ENCODE peak calls at places on chromosome 2, in seven cellular contexts. E, M, O, K, R, Q and Y are unnamed samples.

GRCh38 chr2:202036601-202037037 is 3.0 kb downstream of the FZD7 start:
- DNase-seq in O (no peak), Q (no peak), M (peak; percentile 46), R (peak; percentile 77), E (no peak), K (no peak), Y (no peak)

GRCh38 chr2:25844089-25844488 is 34.2 kb downstream of the ASXL2 start:
- DNase-seq in M (peak; percentile 72), Q (no peak), O (no peak), K (peak; percentile 56), R (peak; percentile 53), E (no peak), Y (no peak)

GRCh38 chr2:233082934-233083755 is 23.0 kb downstream of the INPP5D start:
- DNase-seq in O (peak; percentile 48), E (no peak), Q (no peak), K (no peak), R (no peak), M (no peak), Y (no peak)

GRCh38 chr2:157262248-157262647 is 4.7 kb downstream of the GALNT5 start:
- DNase-seq in M (no peak), O (no peak), Q (no peak), R (no peak), E (no peak), K (no peak), Y (no peak)

GRCh38 chr2:145413261-145413660 is 893.3 kb upstream of the ZEB2 start:
- DNase-seq in O (peak; percentile 9), Q (no peak), K (no peak), M (no peak), E (no peak), R (no peak), Y (no peak)

GRCh38 chr2:238864207-238865014 is 16.5 kb downstream of the TWIST2 start:
- DNase-seq in O (no peak), E (peak; percentile 85), R (peak; percentile 98), Q (peak; percentile 36), M (peak; percentile 99), K (peak; percentile 98), Y (peak; percentile 97)

GRCh38 chr2:225597911-225598310 is 198.4 kb downstream of the NYAP2 start:
- DNase-seq in R (peak; percentile 31), M (no peak), Q (no peak), O (no peak), K (peak; percentile 18), E (no peak), Y (no peak)

GRCh38 chr2:164903214-164903613 is 52.1 kb downstream of the SLC38A11 start:
- DNase-seq in O (no peak), E (no peak), R (peak; percentile 85), M (peak; percentile 77), K (peak; percentile 59), Q (no peak), Y (no peak)

GRCh38 chr2:160581448-160581847 is 87.8 kb upstream of the RBMS1 start:
- DNase-seq in E (no peak), O (no peak), Q (no peak), M (no peak), R (no peak), K (no peak), Y (no peak)

GRCh38 chr2:160582481-160583161 is 89.0 kb upstream of the RBMS1 start:
- DNase-seq in M (peak; percentile 60), K (peak; percentile 80), Q (peak; percentile 10), E (peak; percentile 19), O (no peak), R (peak; percentile 83), Y (peak; percentile 21)

GRCh38 chr2:160583162-160583522 is 89.5 kb upstream of the RBMS1 start:
- DNase-seq in O (no peak), R (peak; percentile 74), E (no peak), M (peak; percentile 53), Q (no peak), K (peak; percentile 48), Y (no peak)

GRCh38 chr2:160583823-160584537 is 90.4 kb upstream of the RBMS1 start:
- DNase-seq in K (no peak), R (no peak), Q (no peak), E (no peak), O (no peak), M (no peak), Y (no peak)

DNA sequence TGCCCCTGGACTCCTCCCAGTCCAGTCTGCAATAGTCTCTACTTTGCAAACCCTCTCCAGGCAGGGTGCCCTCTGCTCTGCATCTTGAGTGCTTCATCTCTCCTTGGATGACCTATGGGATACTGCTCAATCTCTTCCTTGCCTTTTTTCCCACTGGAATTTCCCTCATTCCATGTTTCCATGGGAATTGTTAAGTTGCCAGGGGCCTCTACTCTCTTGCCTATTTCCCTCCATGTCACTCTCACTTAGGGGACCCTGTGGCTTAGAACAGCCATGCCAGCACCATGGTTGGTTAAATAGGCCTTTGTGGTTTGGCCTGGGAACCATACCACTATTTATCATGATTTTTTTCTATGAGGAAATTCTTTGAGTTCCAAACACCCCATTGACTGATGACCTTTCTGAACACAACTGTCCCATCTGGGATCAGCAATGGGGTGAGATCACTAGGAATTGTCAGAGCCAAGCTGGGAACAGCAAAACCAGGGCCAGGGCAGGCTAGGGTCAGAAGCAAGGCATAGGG is 91.4 kb upstream of the RBMS1 start:
- DNase-seq in K (no peak), O (no peak), M (peak; percentile 50), E (no peak), R (no peak), Q (no peak), Y (no peak)
- H3K4me3 ChIP-seq in K (no peak overlapping the region), O (no peak overlapping the region), M (no peak overlapping the region), E (no peak overlapping the region), R (no peak overlapping the region), Q (no peak overlapping the region), Y (no peak overlapping the region)

GRCh38 chr2:39530423-39530866 is 93.4 kb upstream of the MAP4K3 start:
- DNase-seq in K (peak; percentile 95), Q (no peak), O (peak; percentile 13), R (peak; percentile 67), E (no peak), M (peak; percentile 65), Y (no peak)
- TF ChIP-seq CTCF in K (no peak), Q (no peak), O (peak; percentile 53), R (no peak), E (no peak), M (no peak), Y (no peak)

DNA sequence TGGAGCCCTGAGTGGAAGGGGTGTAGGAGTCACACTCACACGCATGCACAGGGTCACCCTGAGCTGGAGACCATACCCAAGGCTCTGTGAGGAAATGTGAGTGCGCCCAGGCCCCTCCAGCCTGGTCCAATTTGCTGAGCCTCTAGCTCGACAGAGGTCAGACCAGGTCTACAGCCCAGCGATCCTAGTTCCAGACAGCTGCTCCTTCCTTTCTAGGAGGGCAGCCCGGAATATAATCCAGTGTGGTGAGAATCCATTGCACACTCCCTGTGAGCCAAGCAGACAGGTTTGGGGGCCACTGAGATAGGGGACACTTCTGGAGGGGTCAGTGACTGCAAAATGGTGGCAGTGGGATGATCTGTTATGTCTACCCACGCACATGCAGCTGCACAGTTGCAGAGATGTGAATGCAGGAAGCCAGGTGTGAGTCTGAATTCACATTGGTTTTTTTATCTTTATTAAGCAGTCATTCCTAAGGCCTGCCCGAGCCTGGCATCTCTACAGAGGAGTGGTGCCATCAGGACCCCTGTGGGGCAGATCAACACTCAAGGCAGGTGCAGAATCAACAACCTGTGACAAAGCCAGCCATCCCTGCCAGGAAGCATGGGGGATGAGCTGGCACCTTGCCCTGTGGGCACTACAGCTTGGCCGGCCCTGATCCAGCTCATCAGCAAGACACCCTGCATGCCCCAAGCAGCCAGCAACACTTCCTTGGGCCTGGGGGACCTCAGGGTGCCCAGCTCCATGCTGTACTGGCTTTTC is at the start of gene GPR148:
- DNase-seq in O (no peak), E (peak; percentile 36), M (no peak), K (no peak), Q (peak; percentile 67), R (no peak), Y (no peak)
- H3K4me3 ChIP-seq in O (peak within 1 kb of the TSS; percentile 62), E (no peak within 1 kb of the TSS), M (no peak within 1 kb of the TSS), K (no peak within 1 kb of the TSS), Q (peak within 1 kb of the TSS; percentile 35), R (no peak within 1 kb of the TSS), Y (peak within 1 kb of the TSS; percentile 46)

DNA sequence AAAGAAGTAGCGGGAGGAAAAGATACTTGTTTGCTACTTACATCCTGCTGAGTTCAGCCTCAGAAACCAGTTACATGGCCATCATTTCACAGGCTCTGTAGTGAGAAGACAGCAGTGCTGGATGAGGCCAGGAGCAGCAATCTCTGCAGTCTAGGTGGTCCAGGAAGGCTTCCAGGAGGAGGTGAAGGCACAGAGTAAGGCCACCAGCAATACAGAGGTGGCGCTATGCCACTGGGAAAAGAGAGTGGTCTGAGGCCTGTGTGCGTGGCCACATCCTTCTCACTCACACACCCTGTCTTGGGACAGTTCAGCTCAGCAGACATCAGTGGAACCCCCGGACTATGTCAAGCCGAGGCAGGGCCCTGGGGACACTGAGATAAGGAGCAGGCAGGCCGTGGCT is 162.7 kb downstream of the KLHL29 start:
- DNase-seq in R (no peak), E (no peak), O (no peak), M (no peak), K (no peak), Q (no peak), Y (no peak)
- TF ChIP-seq CTCF in R (peak; percentile 4), E (no peak), O (no peak), M (no peak), K (no peak), Q (no peak), Y (no peak)

GRCh38 chr2:66535574-66536289 is 100.8 kb downstream of the MEIS1 start:
- DNase-seq in Q (no peak), O (no peak), E (no peak), K (no peak), R (no peak), M (no peak), Y (no peak)
- H3K4me3 ChIP-seq in Q (no peak overlapping the region), O (no peak overlapping the region), E (no peak overlapping the region), K (no peak overlapping the region), R (no peak overlapping the region), M (no peak overlapping the region), Y (no peak overlapping the region)

DNA sequence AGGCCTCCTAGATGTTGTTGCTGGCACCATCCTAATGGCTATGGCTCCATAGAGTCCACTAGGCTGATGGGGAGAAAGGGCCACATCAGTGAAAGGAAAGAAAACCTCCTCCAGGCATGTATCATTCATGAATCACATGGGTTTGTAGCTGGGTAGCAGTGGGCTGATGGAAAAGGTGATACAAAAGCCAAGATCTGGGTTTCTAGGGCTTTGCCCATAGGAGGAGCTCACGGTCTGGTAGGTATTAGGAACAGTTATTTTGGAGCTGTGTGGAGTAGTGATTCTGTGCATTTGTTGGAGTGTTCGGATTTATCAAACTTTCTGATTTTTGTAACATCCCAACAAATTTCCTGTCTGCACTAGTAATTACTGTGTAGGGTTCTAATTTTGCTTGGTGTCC is 259.2 kb downstream of the SLC4A3 start:
- DNase-seq in R (no peak), K (no peak), O (no peak), E (no peak), M (no peak), Q (no peak), Y (no peak)
- TF ChIP-seq CTCF in R (no peak), K (no peak), O (no peak), E (no peak), M (peak; percentile 14), Q (no peak), Y (peak; percentile 24)

GRCh38 chr2:23385748-23386421 is 906 bp downstream of the KLHL29 start:
- DNase-seq in M (no peak), R (no peak), E (peak; percentile 25), K (peak; percentile 33), Q (no peak), O (no peak), Y (no peak)
- H3K4me3 ChIP-seq in M (peak overlapping the region; percentile 55), R (peak overlapping the region; percentile 54), E (peak overlapping the region; percentile 39), K (peak overlapping the region; percentile 72), Q (peak overlapping the region; percentile 61), O (peak overlapping the region; percentile 67), Y (peak overlapping the region; percentile 66)